ENCODE peak calls at places on chromosome 13, in four cellular contexts. One of them, this sample, is unnamed.

GRCh38 chr13:19596960-19597361 is 35.6 kb upstream of the TPTE2 start:
- DNase-seq in PC-3: peak
- DNase-seq in lower lobe of right lung: no peak
- DNase-seq in H9: no peak
- DNase-seq in this sample: no peak

GRCh38 chr13:91133941-91134772 is 213.3 kb upstream of the MIR17HG start:
- DNase-seq in H9: peak
- DNase-seq in lower lobe of right lung: no peak
- DNase-seq in PC-3: peak
- DNase-seq in this sample: no peak

GRCh38 chr13:43044720-43045301 is 21.4 kb downstream of the DNAJC15 start:
- DNase-seq in H9: no peak
- DNase-seq in lower lobe of right lung: no peak
- DNase-seq in PC-3: no peak
- DNase-seq in this sample: no peak

GRCh38 chr13:92122454-92122853 is 724.0 kb downstream of the GPC5 start:
- DNase-seq in H9: no peak
- DNase-seq in lower lobe of right lung: no peak
- DNase-seq in PC-3: no peak
- DNase-seq in this sample: no peak

GRCh38 chr13:112183544-112184145 is 116.7 kb downstream of the SOX1 start:
- DNase-seq in PC-3: no peak
- DNase-seq in H9: no peak
- DNase-seq in lower lobe of right lung: no peak
- DNase-seq in this sample: no peak

GRCh38 chr13:25886438-25887214 is 165.2 kb downstream of the SHISA2 start:
- DNase-seq in PC-3: peak
- DNase-seq in lower lobe of right lung: no peak
- DNase-seq in H9: no peak
- DNase-seq in this sample: no peak

GRCh38 chr13:46101488-46102289 is 3.1 kb downstream of the CPB2 start:
- DNase-seq in PC-3: no peak
- DNase-seq in lower lobe of right lung: no peak
- DNase-seq in H9: no peak
- DNase-seq in this sample: no peak

GRCh38 chr13:52412128-52412527 is 6.2 kb upstream of the THSD1 start:
- DNase-seq in lower lobe of right lung: no peak
- DNase-seq in PC-3: no peak
- DNase-seq in H9: no peak
- DNase-seq in this sample: no peak

GRCh38 chr13:51921790-51922740 is 60.3 kb downstream of the CCDC70 start:
- DNase-seq in PC-3: no peak
- DNase-seq in lower lobe of right lung: no peak
- DNase-seq in H9: peak
- DNase-seq in this sample: no peak

GRCh38 chr13:43751624-43752023 is 35.1 kb downstream of the ENOX1 start:
- DNase-seq in H9: no peak
- DNase-seq in lower lobe of right lung: no peak
- DNase-seq in PC-3: no peak
- DNase-seq in this sample: no peak

GRCh38 chr13:20968745-20969144 is 66.2 kb upstream of the XPO4 start:
- DNase-seq in lower lobe of right lung: no peak
- DNase-seq in H9: no peak
- DNase-seq in PC-3: no peak
- DNase-seq in this sample: no peak

GRCh38 chr13:29753593-29754485 is 96.6 kb downstream of the UBL3 start:
- DNase-seq in H9: no peak
- DNase-seq in PC-3: no peak
- DNase-seq in lower lobe of right lung: no peak
- DNase-seq in this sample: no peak

GRCh38 chr13:98202026-98202425 is 25.0 kb upstream of the RNF113B start:
- DNase-seq in lower lobe of right lung: no peak
- DNase-seq in H9: no peak
- DNase-seq in PC-3: no peak
- DNase-seq in this sample: no peak

GRCh38 chr13:86731987-86732386 is 932.8 kb upstream of the SLITRK6 start:
- DNase-seq in lower lobe of right lung: no peak
- DNase-seq in PC-3: no peak
- DNase-seq in H9: no peak
- DNase-seq in this sample: no peak

GRCh38 chr13:75486654-75487053 is 4.7 kb upstream of the TBC1D4 start:
- DNase-seq in H9: no peak
- DNase-seq in lower lobe of right lung: no peak
- DNase-seq in PC-3: no peak
- DNase-seq in this sample: no peak

GRCh38 chr13:26476111-26476743 is 81.3 kb upstream of the WASF3 start:
- DNase-seq in H9: peak
- DNase-seq in PC-3: no peak
- DNase-seq in lower lobe of right lung: no peak
- DNase-seq in this sample: no peak

GRCh38 chr13:85638815-85639393 is 160.3 kb downstream of the SLITRK6 start:
- DNase-seq in lower lobe of right lung: no peak
- DNase-seq in H9: no peak
- DNase-seq in PC-3: no peak
- DNase-seq in this sample: no peak

GRCh38 chr13:94140027-94140426 is 339.5 kb downstream of the DCT start:
- DNase-seq in PC-3: no peak
- DNase-seq in lower lobe of right lung: no peak
- DNase-seq in H9: no peak
- DNase-seq in this sample: no peak

GRCh38 chr13:23268441-23268840 is 87.7 kb downstream of the SGCG start:
- DNase-seq in lower lobe of right lung: no peak
- DNase-seq in H9: no peak
- DNase-seq in PC-3: no peak
- DNase-seq in this sample: no peak

GRCh38 chr13:97300871-97301270 is 78.7 kb downstream of the MBNL2 start:
- DNase-seq in PC-3: no peak
- DNase-seq in H9: no peak
- DNase-seq in lower lobe of right lung: no peak
- DNase-seq in this sample: no peak

DNA sequence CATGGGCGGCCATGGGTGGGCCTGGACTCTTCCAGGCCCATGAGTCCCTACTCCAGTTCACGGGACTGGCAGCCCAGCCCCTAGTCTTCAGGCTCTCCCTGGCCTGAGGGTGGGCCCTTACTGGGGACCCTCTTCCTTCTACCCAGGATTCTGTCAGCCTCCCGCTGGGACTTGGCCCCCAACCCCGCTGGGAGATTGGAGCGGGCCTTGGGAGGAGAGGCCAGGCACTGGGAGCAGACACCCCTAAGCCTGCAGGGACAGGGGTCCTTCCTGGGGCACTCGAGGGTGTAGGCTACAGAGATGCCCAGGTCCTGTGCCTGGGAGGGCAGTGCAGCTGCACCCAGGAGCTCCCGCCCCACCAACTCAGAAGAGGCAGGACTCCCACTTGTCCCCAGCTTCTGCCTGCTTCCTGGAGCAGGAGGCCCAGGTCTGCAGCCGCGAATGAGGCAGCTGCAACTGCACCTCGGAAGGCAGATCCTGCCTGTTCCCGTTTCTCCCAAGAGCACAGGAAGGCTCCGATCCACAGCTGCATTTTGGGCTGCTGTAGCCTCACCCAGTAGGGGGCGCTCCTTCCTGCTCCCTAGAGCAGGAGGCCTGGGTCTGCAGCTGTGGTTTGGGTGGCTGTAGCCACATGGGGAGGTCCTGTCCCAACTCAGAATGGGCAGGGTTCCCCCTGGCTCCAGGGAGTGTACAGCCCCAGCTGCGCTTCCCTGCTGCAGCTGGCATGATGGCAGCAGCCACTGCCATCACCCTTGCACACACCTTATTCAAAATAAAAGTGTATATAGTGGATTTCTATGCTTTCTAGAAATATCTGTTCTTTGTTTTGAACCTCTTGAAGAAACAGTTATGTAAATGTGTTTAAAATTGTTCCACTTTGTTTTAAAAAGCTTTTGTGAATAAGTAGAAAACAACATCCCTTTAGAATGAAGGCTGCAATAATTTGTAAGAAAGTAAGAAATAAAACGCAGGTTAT is 46.8 kb downstream of the TEX26 start:
- DNase-seq in lower lobe of right lung: peak
- DNase-seq in H9: peak
- DNase-seq in PC-3: peak
- DNase-seq in this sample: no peak
- TF ChIP-seq CTCF in lower lobe of right lung: peak
- TF ChIP-seq CTCF in H9: peak
- TF ChIP-seq CTCF in PC-3: peak
- TF ChIP-seq CTCF in this sample: no peak

GRCh38 chr13:32791545-32792172 is 205.4 kb downstream of the PDS5B start:
- DNase-seq in PC-3: peak
- DNase-seq in lower lobe of right lung: no peak
- DNase-seq in H9: no peak
- DNase-seq in this sample: no peak

GRCh38 chr13:32790731-32791130 is 204.5 kb downstream of the PDS5B start:
- DNase-seq in lower lobe of right lung: no peak
- DNase-seq in H9: no peak
- DNase-seq in PC-3: peak
- DNase-seq in this sample: no peak
- TF ChIP-seq CTCF in lower lobe of right lung: no peak
- TF ChIP-seq CTCF in H9: peak
- TF ChIP-seq CTCF in PC-3: peak
- TF ChIP-seq CTCF in this sample: no peak

DNA sequence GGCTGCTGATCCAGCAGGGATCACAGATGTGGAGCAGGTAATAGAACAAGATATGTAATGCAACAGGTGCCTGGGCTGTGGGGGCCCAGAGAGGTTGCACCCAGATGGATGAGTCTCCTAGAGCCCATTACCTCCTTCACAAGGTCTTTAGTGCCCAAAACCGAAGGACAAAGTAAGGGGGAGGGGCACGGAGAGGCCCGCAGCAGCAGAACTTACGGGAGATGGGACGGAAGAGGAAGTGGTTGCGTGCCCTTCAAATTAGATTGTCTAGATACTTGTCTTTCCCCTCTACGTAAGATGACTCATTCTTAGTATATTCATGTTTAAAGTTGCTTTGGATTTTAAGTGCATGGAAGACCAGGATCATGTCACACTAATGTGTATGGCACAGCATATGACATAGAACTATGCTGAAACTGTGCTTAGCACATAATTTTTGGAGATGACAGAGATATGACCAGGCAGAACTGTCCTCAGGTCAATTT is 5.7 kb upstream of the MRPS31 start:
- DNase-seq in lower lobe of right lung: no peak
- DNase-seq in H9: no peak
- DNase-seq in PC-3: peak
- DNase-seq in this sample: no peak
- TF ChIP-seq CTCF in lower lobe of right lung: no peak
- TF ChIP-seq CTCF in H9: no peak
- TF ChIP-seq CTCF in PC-3: no peak
- TF ChIP-seq CTCF in this sample: no peak

DNA sequence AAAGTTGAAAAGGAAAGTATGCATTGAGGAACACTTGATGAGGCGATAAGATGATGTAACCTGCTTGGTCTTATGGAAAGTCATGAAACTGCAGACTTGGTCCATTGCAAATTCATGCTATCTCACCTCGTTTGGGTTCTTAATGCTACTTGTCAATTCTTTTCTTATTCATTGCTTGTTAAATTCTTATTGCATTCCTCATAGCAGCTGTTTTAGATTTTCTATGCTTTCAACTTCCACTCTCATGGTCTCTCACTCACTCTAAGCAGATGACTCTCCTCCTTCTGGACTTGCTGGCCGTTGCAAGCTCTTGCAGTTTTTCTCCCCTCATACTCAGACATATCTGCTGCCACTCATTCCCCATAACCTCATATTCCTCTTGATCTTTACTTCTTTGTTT is 67.8 kb upstream of the CSNK1A1L start:
- DNase-seq in H9: no peak
- DNase-seq in PC-3: no peak
- DNase-seq in lower lobe of right lung: no peak
- DNase-seq in this sample: no peak
- TF ChIP-seq CTCF in H9: no peak
- TF ChIP-seq CTCF in PC-3: no peak
- TF ChIP-seq CTCF in lower lobe of right lung: no peak
- TF ChIP-seq CTCF in this sample: no peak

GRCh38 chr13:100989424-100989823 is 314.8 kb upstream of the TMTC4 start:
- DNase-seq in H9: no peak
- DNase-seq in PC-3: no peak
- DNase-seq in lower lobe of right lung: no peak
- DNase-seq in this sample: no peak

GRCh38 chr13:100986571-100986970 is 312.0 kb upstream of the TMTC4 start:
- DNase-seq in lower lobe of right lung: no peak
- DNase-seq in H9: no peak
- DNase-seq in PC-3: no peak
- DNase-seq in this sample: no peak

GRCh38 chr13:100984349-100984748 is 309.8 kb upstream of the TMTC4 start:
- DNase-seq in lower lobe of right lung: no peak
- DNase-seq in PC-3: no peak
- DNase-seq in H9: no peak
- DNase-seq in this sample: no peak

GRCh38 chr13:100983111-100983510 is 308.5 kb upstream of the TMTC4 start:
- DNase-seq in H9: no peak
- DNase-seq in lower lobe of right lung: no peak
- DNase-seq in PC-3: no peak
- DNase-seq in this sample: no peak

DNA sequence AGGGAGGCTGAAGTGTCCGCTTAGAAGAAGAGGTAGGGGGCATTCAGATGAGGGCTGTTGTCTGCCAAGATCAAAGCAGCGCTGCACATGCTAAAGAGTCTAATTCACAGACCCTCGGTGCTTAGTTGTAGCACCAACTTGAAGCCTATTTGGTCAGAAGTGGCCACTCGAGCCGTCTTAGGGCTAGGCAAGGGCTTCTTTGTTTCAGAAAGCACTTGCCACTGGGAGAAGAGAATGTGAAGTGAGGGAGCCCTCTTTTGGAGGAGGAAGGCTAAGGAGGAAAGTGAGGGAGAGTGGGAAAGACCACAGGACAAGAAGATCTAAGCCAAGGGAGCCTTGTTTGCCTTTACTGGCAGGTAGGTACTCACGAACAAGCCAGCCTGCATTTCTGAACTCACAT is 313.4 kb upstream of the TMTC4 start:
- DNase-seq in H9: peak
- DNase-seq in PC-3: peak
- DNase-seq in lower lobe of right lung: no peak
- DNase-seq in this sample: no peak
- TF ChIP-seq CTCF in H9: peak
- TF ChIP-seq CTCF in PC-3: peak
- TF ChIP-seq CTCF in lower lobe of right lung: no peak
- TF ChIP-seq CTCF in this sample: no peak

DNA sequence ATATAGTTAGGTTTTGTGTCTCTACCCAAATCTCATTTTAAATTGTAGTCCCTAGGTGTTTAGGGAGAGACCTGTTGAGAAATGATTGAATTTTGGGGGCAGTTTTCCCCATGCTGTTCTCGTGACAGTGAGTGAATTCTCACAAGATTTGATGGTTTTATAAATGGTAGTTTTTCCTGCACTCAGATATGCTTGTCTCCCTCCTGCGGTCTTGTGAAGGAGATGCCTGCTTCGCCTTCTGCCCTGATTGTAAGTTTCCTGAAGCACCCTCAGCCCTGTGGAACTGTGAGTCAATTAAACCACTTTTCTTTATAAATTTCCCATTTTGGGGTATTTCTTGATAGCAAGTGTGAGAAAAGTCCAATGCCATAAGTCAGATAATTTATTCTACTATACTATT is 1977.5 kb upstream of the PCDH20 start:
- DNase-seq in PC-3: no peak
- DNase-seq in lower lobe of right lung: no peak
- DNase-seq in H9: no peak
- DNase-seq in this sample: no peak
- TF ChIP-seq CTCF in PC-3: no peak
- TF ChIP-seq CTCF in lower lobe of right lung: no peak
- TF ChIP-seq CTCF in H9: no peak
- TF ChIP-seq CTCF in this sample: no peak